ENCODE peak calls at places on chromosomes 3 and 15, in four cellular contexts. R, H, D and M are unnamed samples.

GRCh38 chr3:27326211-27326948 is 42.8 kb downstream of the NEK10 start:
- DNase-seq in R (no peak), H (no peak), D (peak), M (no peak)

GRCh38 chr3:191499307-191500125 is 38.6 kb downstream of the PYDC2 start:
- DNase-seq in R (peak), H (no peak), D (peak), M (no peak)

GRCh38 chr3:59644479-59645075 is 594.8 kb upstream of the CFAP20DC start:
- DNase-seq in R (no peak), H (no peak), D (no peak), M (no peak)

GRCh38 chr3:83953417-83954089 is 1005.2 kb upstream of the CADM2 start:
- DNase-seq in R (no peak), H (no peak), D (no peak), M (no peak)

GRCh38 chr3:157070600-157070999 is 89.3 kb downstream of the CCNL1 start:
- DNase-seq in R (no peak), H (no peak), D (no peak), M (no peak)

GRCh38 chr3:51942603-51943450 is 664 bp downstream of the PARP3 start:
- DNase-seq in R (peak), H (peak), D (peak), M (peak)

GRCh38 chr3:178058629-178059028 is 477.6 kb upstream of the KCNMB2 start:
- DNase-seq in R (no peak), H (peak), D (no peak), M (no peak)

GRCh38 chr3:128706171-128706570 is 19.8 kb upstream of the RAB7A start:
- DNase-seq in R (no peak), H (no peak), D (no peak), M (no peak)

GRCh38 chr3:24680214-24680967 is 185.7 kb upstream of the THRB start:
- DNase-seq in R (peak), H (peak), D (peak), M (peak)

GRCh38 chr15:98787190-98787589 is 138.9 kb downstream of the IGF1R start:
- DNase-seq in R (no peak), H (no peak), D (no peak), M (no peak)

GRCh38 chr15:89790661-89791060 is 14.5 kb downstream of the MESP2 start:
- DNase-seq in R (no peak), H (no peak), D (no peak), M (no peak)

DNA sequence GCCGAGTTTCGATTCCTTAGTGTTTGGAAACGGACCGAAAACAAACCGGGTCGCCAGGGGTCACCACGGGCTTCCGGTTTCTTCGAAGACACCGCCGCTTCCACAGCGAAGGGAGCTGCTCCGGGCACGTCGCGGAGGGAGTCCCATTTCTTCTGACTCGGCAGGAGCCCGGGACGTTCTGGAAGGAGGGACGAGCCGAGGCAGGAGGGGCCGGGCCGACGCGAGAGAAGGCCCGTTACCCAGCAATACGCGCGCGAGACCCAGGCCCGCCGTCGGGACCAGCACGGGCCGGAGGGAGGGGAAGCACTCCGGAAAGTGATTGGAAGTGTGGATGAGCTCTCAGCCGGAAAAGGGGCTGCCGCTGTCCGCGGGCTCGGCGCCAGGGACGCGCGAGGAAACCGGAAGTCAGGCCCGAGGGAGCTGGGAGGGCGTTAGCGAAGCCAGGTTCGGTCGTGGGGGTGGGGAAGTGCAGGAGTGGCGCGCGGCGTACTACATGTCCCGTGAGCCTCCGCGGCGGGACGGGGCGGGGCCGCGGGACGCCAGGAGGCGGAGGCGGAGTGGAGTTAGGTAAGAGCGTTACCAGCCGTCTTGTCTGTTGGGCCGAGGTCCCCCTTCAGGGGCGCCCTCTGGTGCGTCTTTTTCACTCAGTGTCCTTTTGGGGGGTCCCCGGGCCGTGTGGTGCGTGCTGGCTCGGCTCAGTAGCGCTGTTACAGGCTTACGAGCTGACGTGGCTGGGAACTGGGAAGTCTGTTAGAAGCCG is at the start of the genes AZI2 and ZCWPW2:
- DNase-seq in R (peak), H (peak), D (peak), M (peak)
- TF ChIP-seq CTCF in R (no peak), H (peak), D (no peak), M (no peak)

GRCh38 chr15:80512729-80513670 is 108.8 kb downstream of the ARNT2 start:
- DNase-seq in R (no peak), H (peak), D (no peak), M (no peak)
- TF ChIP-seq CTCF in R (no peak), H (peak), D (no peak), M (peak)

GRCh38 chr15:51313644-51314280 is 24.6 kb downstream of the CYP19A1 start:
- DNase-seq in R (no peak), H (peak), D (no peak), M (no peak)
- TF ChIP-seq CTCF in R (no peak), H (no peak), D (no peak), M (no peak)

GRCh38 chr3:162491957-162492356 is 995.3 kb downstream of the OTOL1 start:
- DNase-seq in R (no peak), H (no peak), D (no peak), M (no peak)

GRCh38 chr3:162487138-162487537 is 990.5 kb downstream of the OTOL1 start:
- DNase-seq in R (no peak), H (no peak), D (no peak), M (no peak)

GRCh38 chr3:162492446-162493081 is 996.0 kb downstream of the OTOL1 start:
- DNase-seq in R (no peak), H (no peak), D (no peak), M (no peak)

GRCh38 chr3:162489853-162490252 is 993.2 kb downstream of the OTOL1 start:
- DNase-seq in R (no peak), H (no peak), D (no peak), M (no peak)
- TF ChIP-seq CTCF in R (no peak), H (no peak), D (no peak), M (peak)

GRCh38 chr3:101497803-101498202 is 15.2 kb downstream of the SENP7 start:
- DNase-seq in R (no peak), H (no peak), D (no peak), M (no peak)

GRCh38 chr3:101500208-101500607 is 12.8 kb downstream of the SENP7 start:
- DNase-seq in R (no peak), H (no peak), D (no peak), M (no peak)

DNA sequence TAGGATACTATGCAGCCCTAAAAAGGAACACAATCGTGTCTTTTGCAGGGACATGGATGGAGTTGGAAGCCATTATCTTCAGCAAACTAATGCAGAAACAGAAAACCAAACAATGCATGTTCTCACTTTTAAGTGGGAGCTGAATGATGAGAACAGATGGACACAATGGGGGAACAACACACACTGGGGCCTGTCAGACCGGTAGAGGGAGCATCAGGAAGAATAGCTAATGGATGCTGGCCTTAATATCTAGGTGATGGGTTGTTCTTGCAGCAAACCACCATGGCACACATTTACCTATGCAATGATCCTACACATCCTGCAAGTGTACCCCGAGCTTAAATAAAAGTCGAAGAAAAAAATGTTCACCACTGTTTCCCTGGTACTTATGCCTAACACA is 17.5 kb downstream of the SENP7 start:
- DNase-seq in R (no peak), H (no peak), D (no peak), M (no peak)
- TF ChIP-seq CTCF in R (no peak), H (peak), D (no peak), M (no peak)

DNA sequence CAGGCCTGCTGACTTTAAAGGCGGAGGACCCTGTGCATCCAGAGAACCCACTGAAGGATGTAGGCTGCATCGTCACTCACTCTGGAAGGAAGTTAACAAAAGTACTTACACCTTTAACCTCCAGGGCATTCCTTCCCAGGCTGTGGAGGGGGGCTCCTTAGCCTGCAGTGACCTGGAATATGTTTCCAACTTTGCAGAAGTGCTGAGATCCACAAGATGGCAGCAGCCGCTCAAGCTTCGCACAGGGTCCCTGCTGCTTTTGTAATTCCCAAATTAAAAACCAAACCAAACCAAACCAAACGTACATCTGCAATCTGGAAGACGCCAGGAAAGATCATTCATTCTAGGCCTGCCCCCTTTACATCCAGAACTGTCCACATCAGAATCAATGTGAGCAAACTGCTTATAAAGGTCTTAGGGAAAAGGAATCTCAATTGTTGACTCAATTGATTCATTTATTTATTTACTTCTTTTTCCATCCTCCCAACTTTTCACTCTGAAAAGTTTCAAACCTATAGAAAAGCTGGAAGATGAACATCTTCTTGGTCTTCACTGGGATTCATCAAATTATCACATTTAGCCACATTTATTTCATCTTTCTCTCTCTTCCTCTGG is 70.5 kb upstream of the KLHL25 start:
- DNase-seq in R (peak), H (peak), D (peak), M (peak)
- TF ChIP-seq CTCF in R (peak), H (peak), D (no peak), M (peak)